ENCODE peak calls at places on chromosomes 2 and 18, in five cellular contexts. D is GM23338, Z is GM13976, O is nephron progenitor cell, S is kidney. V is an unnamed sample.

GRCh38 chr2:159010340-159010739 is 41.9 kb downstream of the TANC1 start:
- DNase-seq in S (no peak), D (no peak), O (no peak), Z (no peak), V (no peak)

GRCh38 chr2:231250698-231251097 is 52.3 kb downstream of the ARMC9 start:
- DNase-seq in Z (no peak), D (no peak), S (no peak), O (no peak), V (no peak)

GRCh38 chr18:26621161-26622026 is 73.0 kb upstream of the KCTD1 start:
- DNase-seq in O (peak; percentile 41), S (no peak), D (peak; percentile 81), Z (peak; percentile 70), V (no peak)

GRCh38 chr2:68320118-68320641 is 431 bp upstream of the CNRIP1 start:
- DNase-seq in D (peak; percentile 87), O (peak; percentile 22), Z (peak; percentile 32), S (no peak), V (no peak)

GRCh38 chr2:32009479-32010256 is 1.1 kb downstream of the MEMO1 start:
- DNase-seq in Z (peak; percentile 50), O (peak; percentile 52), D (peak; percentile 50), S (peak; percentile 85), V (no peak)

GRCh38 chr2:181573140-181573736 is 83.7 kb downstream of the CERKL start:
- DNase-seq in O (no peak), S (no peak), D (peak; percentile 72), Z (no peak), V (no peak)

GRCh38 chr2:229943770-229944449 is 21.6 kb downstream of the FBXO36 start:
- DNase-seq in Z (no peak), D (no peak), O (no peak), S (no peak), V (no peak)

GRCh38 chr2:138321458-138321857 is 180.1 kb upstream of the SPOPL start:
- DNase-seq in S (no peak), D (no peak), Z (no peak), O (no peak), V (no peak)

GRCh38 chr2:180463608-180464007 is 456.5 kb upstream of the CWC22 start:
- DNase-seq in S (no peak), Z (no peak), O (no peak), D (no peak), V (no peak)

GRCh38 chr2:106267997-106268396 is 73.9 kb upstream of the UXS1 start:
- DNase-seq in S (no peak), D (no peak), Z (no peak), O (no peak), V (no peak)

GRCh38 chr2:162838141-162838500 is 446 bp downstream of the KCNH7 start:
- DNase-seq in O (no peak), Z (no peak), S (no peak), D (no peak), V (no peak)

GRCh38 chr2:231605607-231606091 is 13.0 kb downstream of the TEX44 start:
- DNase-seq in Z (no peak), O (no peak), S (no peak), D (no peak), V (no peak)

GRCh38 chr2:187497858-187498463 is 49.9 kb upstream of the CALCRL start:
- DNase-seq in O (no peak), D (peak; percentile 24), Z (no peak), S (no peak), V (no peak)

GRCh38 chr2:16139663-16140610 is 199.6 kb downstream of the MYCN start:
- DNase-seq in O (no peak), Z (no peak), S (no peak), D (no peak), V (no peak)

GRCh38 chr2:34261701-34262100 is 662.6 kb upstream of the FAM98A start:
- DNase-seq in D (peak; percentile 2), S (no peak), O (no peak), Z (no peak), V (no peak)

GRCh38 chr2:50135841-50136240 is 896.1 kb downstream of the NRXN1 start:
- DNase-seq in D (no peak), O (no peak), Z (no peak), S (no peak), V (no peak)

GRCh38 chr2:193776988-193777387 is 1582.3 kb upstream of the TMEFF2 start:
- DNase-seq in O (no peak), Z (no peak), D (no peak), S (no peak), V (no peak)

GRCh38 chr2:63301481-63301880 is 250.9 kb downstream of the OTX1 start:
- DNase-seq in O (no peak), S (no peak), D (peak; percentile 14), Z (no peak), V (no peak)

GRCh38 chr2:239151201-239152131 is 249.4 kb downstream of the HDAC4 start:
- DNase-seq in O (peak; percentile 1), Z (no peak), D (no peak), S (peak; percentile 45), V (peak; percentile 20)

GRCh38 chr2:160253440-160254296 is 53.6 kb upstream of the ITGB6 start:
- DNase-seq in D (no peak), O (no peak), Z (no peak), S (no peak), V (no peak)

GRCh38 chr2:54020793-54021414 is 50.1 kb upstream of the PSME4 start:
- DNase-seq in O (no peak), D (no peak), S (no peak), Z (no peak), V (no peak)

GRCh38 chr2:144390424-144391020 is 129.4 kb downstream of the ZEB2 start:
- DNase-seq in Z (no peak), D (no peak), O (no peak), S (no peak), V (no peak)

GRCh38 chr18:74524097-74524496 is 10.2 kb upstream of the CNDP1 start:
- DNase-seq in Z (no peak), D (no peak), O (no peak), S (peak; percentile 84), V (no peak)

GRCh38 chr2:225002656-225003045 is 39.6 kb downstream of the DOCK10 start:
- DNase-seq in O (no peak), Z (no peak), D (no peak), S (no peak), V (no peak)

GRCh38 chr2:69465513-69466456 is 28.6 kb upstream of the NFU1 start:
- DNase-seq in S (peak; percentile 85), O (no peak), Z (no peak), D (no peak), V (no peak)

GRCh38 chr2:56204556-56204955 is 20.8 kb downstream of the CCDC85A start:
- DNase-seq in Z (no peak), D (no peak), S (no peak), O (no peak), V (no peak)
- TF ChIP-seq CTCF in Z (no peak), D (no peak), S (no peak), O (no peak), V (no peak)

DNA sequence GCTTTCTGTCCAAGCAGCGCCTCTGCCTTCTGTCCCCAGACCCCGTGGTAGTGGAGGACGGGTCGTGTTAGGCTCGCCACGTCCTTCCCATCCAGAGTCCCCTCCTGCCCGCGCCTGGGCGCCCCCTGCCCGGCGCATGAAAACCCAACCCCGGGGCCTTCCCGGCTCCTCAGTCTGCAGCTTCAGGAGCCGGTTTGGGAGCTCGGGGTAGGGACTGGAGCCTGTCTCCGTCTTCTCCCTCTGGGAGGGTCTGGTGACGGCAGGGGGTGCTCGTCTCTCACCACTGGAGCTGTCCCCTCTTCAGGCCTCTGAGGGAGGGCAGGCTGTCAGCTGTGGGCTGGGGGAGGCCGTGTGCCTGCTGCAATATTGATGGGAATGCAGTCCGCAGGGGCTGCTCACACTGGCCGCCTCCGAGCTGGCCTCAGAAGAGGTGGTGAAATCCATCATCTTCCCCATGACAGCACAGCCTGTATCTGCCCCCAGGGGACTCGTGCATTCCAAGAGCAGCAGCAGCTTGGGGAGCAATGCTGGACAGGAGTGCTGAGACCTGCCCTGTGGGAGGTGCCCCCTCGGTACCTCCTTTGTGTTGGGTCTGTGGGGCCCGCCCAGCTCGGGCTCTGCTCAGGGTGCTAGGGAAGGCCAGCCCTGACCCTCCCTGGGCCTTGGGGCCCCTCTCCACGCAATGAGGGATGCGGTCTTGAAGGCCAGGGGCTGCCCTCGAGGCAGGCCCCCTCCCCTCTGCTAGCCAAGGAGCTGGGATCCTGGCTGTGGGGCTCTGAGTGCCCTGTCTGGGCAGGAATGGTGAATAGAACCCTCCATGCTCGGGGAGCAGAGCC is 17.8 kb upstream of the KLHL30 start:
- DNase-seq in S (peak; percentile 59), D (peak; percentile 71), Z (no peak), O (peak; percentile 78), V (no peak)
- TF ChIP-seq CTCF in S (no peak), D (no peak), Z (no peak), O (peak; percentile 30), V (no peak)

GRCh38 chr2:121102949-121103348 is 182.1 kb downstream of the TFCP2L1 start:
- DNase-seq in Z (no peak), S (no peak), O (no peak), D (no peak), V (no peak)

GRCh38 chr2:121098556-121098955 is 186.4 kb downstream of the TFCP2L1 start:
- DNase-seq in S (no peak), O (no peak), D (no peak), Z (no peak), V (no peak)

GRCh38 chr2:121101093-121101715 is 183.8 kb downstream of the TFCP2L1 start:
- DNase-seq in D (no peak), O (no peak), Z (no peak), S (no peak), V (no peak)

GRCh38 chr2:121096611-121097010 is 188.4 kb downstream of the TFCP2L1 start:
- DNase-seq in D (no peak), O (no peak), Z (no peak), S (no peak), V (no peak)

GRCh38 chr2:121099329-121100318 is 185.4 kb downstream of the TFCP2L1 start:
- DNase-seq in Z (no peak), D (peak; percentile 68), S (no peak), O (no peak), V (no peak)
- TF ChIP-seq CTCF in Z (no peak), D (peak; percentile 49), S (no peak), O (no peak), V (no peak)

GRCh38 chr18:59996370-59996966 is 96.7 kb downstream of the PMAIP1 start:
- DNase-seq in Z (no peak), S (no peak), O (peak; percentile 39), D (peak; percentile 68), V (no peak)
- TF ChIP-seq CTCF in Z (peak; percentile 42), S (peak; percentile 31), O (peak; percentile 74), D (peak; percentile 92), V (no peak)

GRCh38 chr18:28713026-28713425 is 536.1 kb upstream of the CDH2 start:
- DNase-seq in Z (no peak), D (no peak), O (no peak), S (no peak), V (no peak)
- TF ChIP-seq CTCF in Z (no peak), D (no peak), O (no peak), S (no peak), V (no peak)

GRCh38 chr2:27823135-27823534 is 51.6 kb downstream of the MRPL33 start:
- DNase-seq in S (no peak), O (no peak), Z (no peak), D (no peak), V (no peak)
- TF ChIP-seq CTCF in S (no peak), O (no peak), Z (no peak), D (no peak), V (no peak)

DNA sequence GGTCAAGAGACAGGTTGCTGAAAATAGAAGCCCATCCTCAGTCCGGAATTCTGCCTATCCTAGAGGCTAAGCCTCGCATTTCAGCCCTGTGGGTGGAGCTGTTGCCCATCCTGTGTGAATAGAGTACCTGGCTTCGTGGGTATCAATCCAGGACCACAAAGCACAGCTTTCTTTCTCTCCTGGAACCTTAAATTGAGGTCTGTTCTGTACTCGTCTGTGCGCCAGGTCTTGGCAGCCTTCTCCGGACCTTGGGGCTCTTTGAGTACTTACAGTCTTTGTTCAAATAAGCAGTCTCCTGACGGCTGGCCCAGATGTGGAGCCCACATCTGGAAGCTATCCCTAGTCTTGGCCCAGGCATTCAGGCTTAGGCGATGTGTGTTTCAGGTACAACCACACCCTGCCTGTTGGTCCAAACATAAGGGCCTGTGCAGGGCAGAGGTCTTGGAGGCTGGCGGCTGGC is 294.3 kb downstream of the BCL2 start:
- DNase-seq in D (peak; percentile 82), O (peak; percentile 56), S (no peak), Z (no peak), V (no peak)
- TF ChIP-seq CTCF in D (peak; percentile 69), O (peak; percentile 54), S (peak; percentile 15), Z (peak; percentile 37), V (no peak)